ENCODE peak calls at places on chromosomes 16 and 17, in ten cellular contexts. V is NCI-H345; K is CD4-positive, CD25-positive, alpha-beta regulatory T cell; P is cardiac fibroblast; N is stimulated activated CD4-positive, alpha-beta T cell treated with anti-CD3 and anti-CD28 coated beads, Interleukin-2, amount 100 ng/mL, for 24 hours; B is NCI-H2081; D is KG1; Q is caudate nucleus; Z is left cardiac atrium; M is prostate gland. W is an unnamed sample.
A peak's percentile ranks its signal among the peaks of the same experiment; 100 is the strongest.

GRCh38 chr16:1701216-1701878 is 4.6 kb upstream of the MAPK8IP3 start:
- DNase-seq in V (no peak), K (no peak), P (no peak), N (no peak), B (no peak), D (no peak), Q (no peak), Z (peak; percentile 1), M (no peak), W (no peak)

GRCh38 chr16:642189-643049 is 791 bp downstream of the MCRIP2 start:
- DNase-seq in V (peak; percentile 29), K (peak; percentile 46), P (no peak), N (peak; percentile 48), B (peak; percentile 33), D (no peak), Q (no peak), Z (no peak), M (peak; percentile 44), W (peak; percentile 90)

GRCh38 chr17:21376585-21376834 is 353 bp downstream of the KCNJ12 start:
- DNase-seq in V (no peak), K (no peak), P (no peak), N (no peak), B (no peak), D (no peak), Q (no peak), Z (no peak), M (no peak), W (no peak)

GRCh38 chr17:10327640-10328039 is 45.2 kb downstream of the MYH13 start:
- DNase-seq in V (peak; percentile 40), K (peak; percentile 73), P (peak; percentile 87), N (peak; percentile 71), B (peak; percentile 52), D (peak; percentile 16), Q (peak; percentile 85), Z (peak; percentile 81), M (peak; percentile 81), W (peak; percentile 84)

GRCh38 chr17:80781188-80781577 is 210.5 kb upstream of the CHMP6 start:
- DNase-seq in V (no peak), K (no peak), P (no peak), N (no peak), B (no peak), D (no peak), Q (no peak), Z (no peak), M (no peak), W (peak; percentile 86)

GRCh38 chr16:55294129-55294528 is 29.9 kb upstream of the IRX6 start:
- DNase-seq in V (no peak), K (no peak), P (no peak), N (no peak), B (no peak), D (no peak), Q (no peak), Z (no peak), M (no peak), W (no peak)

GRCh38 chr16:17224859-17225258 is 245.9 kb downstream of the XYLT1 start:
- DNase-seq in V (no peak), K (no peak), P (peak; percentile 69), N (no peak), B (no peak), D (peak; percentile 42), Q (no peak), Z (peak; percentile 37), M (peak; percentile 69), W (no peak)

GRCh38 chr17:5780476-5780875 is 196.2 kb upstream of the NLRP1 start:
- DNase-seq in V (no peak), K (no peak), P (peak; percentile 6), N (no peak), B (no peak), D (no peak), Q (peak; percentile 69), Z (no peak), M (no peak), W (no peak)

GRCh38 chr16:54297154-54297553 is 10.6 kb upstream of the IRX3 start:
- DNase-seq in V (no peak), K (no peak), P (no peak), N (no peak), B (no peak), D (no peak), Q (no peak), Z (no peak), M (no peak), W (no peak)

GRCh38 chr16:8914098-8914497 is 31.9 kb downstream of the LITAFD start:
- DNase-seq in V (no peak), K (no peak), P (no peak), N (no peak), B (no peak), D (no peak), Q (peak; percentile 56), Z (no peak), M (no peak), W (no peak)

GRCh38 chr17:27778193-27778592 is 22.1 kb downstream of the NOS2 start:
- DNase-seq in V (no peak), K (no peak), P (peak; percentile 27), N (no peak), B (no peak), D (no peak), Q (no peak), Z (no peak), M (no peak), W (no peak)

GRCh38 chr17:40598928-40599627 is 33.8 kb upstream of the CCR7 start:
- DNase-seq in V (no peak), K (no peak), P (peak; percentile 64), N (peak; percentile 78), B (no peak), D (no peak), Q (no peak), Z (peak; percentile 31), M (no peak), W (peak; percentile 71)

GRCh38 chr17:77279448-77280303 is 138.9 kb downstream of the SEC14L1 start:
- DNase-seq in V (no peak), K (no peak), P (peak; percentile 95), N (no peak), B (no peak), D (no peak), Q (no peak), Z (peak; percentile 43), M (no peak), W (no peak)

GRCh38 chr17:51087072-51087757 is 33.5 kb downstream of the SPAG9 start:
- DNase-seq in V (no peak), K (no peak), P (no peak), N (no peak), B (no peak), D (no peak), Q (no peak), Z (no peak), M (no peak), W (no peak)

GRCh38 chr17:82281502-82282238 is 8.2 kb upstream of the CSNK1D start:
- DNase-seq in V (no peak), K (no peak), P (peak; percentile 33), N (peak; percentile 68), B (no peak), D (no peak), Q (no peak), Z (no peak), M (peak; percentile 66), W (peak; percentile 59)